ENCODE peak calls at places on chromosome 6, in six cellular contexts. O is cardiac fibroblast, R is sigmoid colon, Q is lung, V is AG04450, J is tibial artery. P is an unnamed sample.

GRCh38 chr6:26183237-26183580 is 96.0 kb downstream of the HFE start:
- DNase-seq in O (no peak), R (no peak), Q (no peak), V (no peak), J (no peak), P (no peak)

GRCh38 chr6:10174056-10174455 is 240.8 kb downstream of the TFAP2A start:
- DNase-seq in O (no peak), R (no peak), Q (no peak), V (no peak), J (no peak), P (no peak)

GRCh38 chr6:157761331-157761921 is 61.6 kb upstream of the SNX9 start:
- DNase-seq in O (peak; percentile 64), R (no peak), Q (no peak), V (no peak), J (no peak), P (peak; percentile 45)

GRCh38 chr6:34810936-34811632 is 19.2 kb downstream of the BLTP3A start:
- DNase-seq in O (no peak), R (no peak), Q (no peak), V (no peak), J (no peak), P (no peak)

GRCh38 chr6:140774080-140774505 is 1358.6 kb upstream of the GJE1 start:
- DNase-seq in O (peak; percentile 84), R (no peak), Q (no peak), V (peak; percentile 34), J (no peak), P (peak; percentile 67)

GRCh38 chr6:41036188-41036587 is 2.8 kb downstream of the UNC5CL start:
- DNase-seq in O (no peak), R (no peak), Q (no peak), V (no peak), J (no peak), P (no peak)

GRCh38 chr6:100202417-100203194 is 208.6 kb upstream of the MCHR2 start:
- DNase-seq in O (peak; percentile 94), R (no peak), Q (no peak), V (peak; percentile 77), J (no peak), P (peak; percentile 96)

GRCh38 chr6:75296811-75297779 is 12.5 kb upstream of the TMEM30A start:
- DNase-seq in O (peak; percentile 79), R (no peak), Q (no peak), V (no peak), J (no peak), P (peak; percentile 59)

GRCh38 chr6:105326838-105327745 is 75.8 kb downstream of the PREP start:
- DNase-seq in O (no peak), R (no peak), Q (no peak), V (peak; percentile 18), J (no peak), P (peak; percentile 79)

GRCh38 chr6:149480502-149481280 is 4.1 kb downstream of the ZC3H12D start:
- DNase-seq in O (no peak), R (no peak), Q (no peak), V (no peak), J (no peak), P (no peak)

GRCh38 chr6:29005183-29005885 is at the start of gene ZNF311:
- DNase-seq in O (peak; percentile 77), R (peak; percentile 77), Q (peak; percentile 55), V (no peak), J (peak; percentile 79), P (no peak)

GRCh38 chr6:165422192-165422591 is 112.8 kb upstream of the C6orf118 start:
- DNase-seq in O (no peak), R (no peak), Q (no peak), V (no peak), J (no peak), P (no peak)

GRCh38 chr6:26296857-26297648 is 67.9 kb upstream of the BTN3A2 start:
- DNase-seq in O (no peak), R (no peak), Q (no peak), V (no peak), J (no peak), P (peak; percentile 55)

GRCh38 chr6:19356692-19357091 is 480.5 kb upstream of the ID4 start:
- DNase-seq in O (no peak), R (no peak), Q (no peak), V (no peak), J (no peak), P (no peak)

GRCh38 chr6:149614352-149614751 is 34.2 kb downstream of the KATNA1 start:
- DNase-seq in O (no peak), R (no peak), Q (no peak), V (no peak), J (no peak), P (peak; percentile 3)

GRCh38 chr6:129353067-129353466 is 356.9 kb downstream of the ARHGAP18 start:
- DNase-seq in O (no peak), R (no peak), Q (no peak), V (no peak), J (no peak), P (no peak)

GRCh38 chr6:130980310-130981032 is 82.6 kb downstream of the EPB41L2 start:
- DNase-seq in O (no peak), R (no peak), Q (no peak), V (no peak), J (no peak), P (no peak)

GRCh38 chr6:42779521-42779920 is 2.3 kb upstream of the BICRAL start:
- DNase-seq in O (no peak), R (no peak), Q (no peak), V (no peak), J (no peak), P (no peak)

GRCh38 chr6:33826537-33826936 is 22.7 kb upstream of the MLN start:
- DNase-seq in O (no peak), R (no peak), Q (no peak), V (no peak), J (no peak), P (no peak)

GRCh38 chr6:126076992-126077664 is 90.8 kb downstream of the TRMT11 start:
- DNase-seq in O (no peak), R (peak; percentile 79), Q (no peak), V (no peak), J (no peak), P (no peak)

GRCh38 chr6:132491303-132491702 is 21.6 kb downstream of the STX7 start:
- DNase-seq in O (peak; percentile 58), R (no peak), Q (no peak), V (no peak), J (no peak), P (peak; percentile 16)

GRCh38 chr6:5657684-5658429 is 348.9 kb downstream of the NRN1 start:
- DNase-seq in O (peak; percentile 17), R (no peak), Q (no peak), V (no peak), J (no peak), P (peak; percentile 57)

GRCh38 chr6:140560671-140561070 is 1186.2 kb upstream of the CITED2 start:
- DNase-seq in O (no peak), R (no peak), Q (no peak), V (no peak), J (no peak), P (no peak)

GRCh38 chr6:11486051-11486450 is 51.5 kb upstream of the TMEM170B start:
- DNase-seq in O (no peak), R (no peak), Q (no peak), V (no peak), J (no peak), P (no peak)

GRCh38 chr6:123908813-123909212 is 105.1 kb downstream of the NKAIN2 start:
- DNase-seq in O (no peak), R (no peak), Q (no peak), V (no peak), J (no peak), P (no peak)

DNA sequence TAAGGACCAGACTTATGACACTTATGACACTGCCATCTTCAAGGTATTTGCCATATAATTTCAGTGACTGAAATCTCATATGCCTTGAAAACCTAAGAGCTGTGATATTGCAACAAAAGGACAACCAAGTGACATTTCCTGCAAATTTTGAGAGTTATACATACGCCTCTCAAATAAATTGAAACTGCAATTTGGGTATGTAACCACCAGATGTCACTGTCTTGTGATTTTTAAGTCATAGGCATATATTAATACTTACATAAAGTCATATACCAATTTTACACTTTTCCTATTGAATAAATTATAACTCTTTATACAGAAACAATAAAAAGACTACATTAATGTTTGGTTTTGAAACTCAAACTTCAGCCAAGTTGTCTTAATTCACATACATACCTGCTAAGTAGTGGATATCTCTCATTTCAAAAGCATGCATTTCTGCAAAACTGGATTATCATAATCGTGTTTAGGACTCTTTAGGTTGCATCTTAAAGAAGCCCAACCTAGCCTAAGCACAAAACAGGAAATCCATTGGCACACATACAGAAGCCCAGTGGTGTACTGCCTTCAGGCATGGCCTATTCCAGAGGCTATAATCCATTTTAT is 180.2 kb downstream of the PACRG start:
- DNase-seq in O (peak; percentile 58), R (no peak), Q (no peak), V (no peak), J (no peak), P (peak; percentile 14)
- TF ChIP-seq CTCF in O (peak; percentile 36), R (no peak), Q (no peak), V (peak; percentile 48), J (peak; percentile 10), P (peak; percentile 85)

GRCh38 chr6:2764610-2765165 is 505 bp upstream of the WRNIP1 start:
- DNase-seq in O (peak; percentile 82), R (peak; percentile 75), Q (peak; percentile 44), V (no peak), J (no peak), P (peak; percentile 62)

GRCh38 chr6:2758980-2759379 is 6.2 kb upstream of the WRNIP1 start:
- DNase-seq in O (no peak), R (no peak), Q (no peak), V (no peak), J (no peak), P (no peak)

GRCh38 chr6:2763345-2763841 is 1.8 kb upstream of the WRNIP1 start:
- DNase-seq in O (no peak), R (peak; percentile 69), Q (peak; percentile 47), V (no peak), J (no peak), P (no peak)

GRCh38 chr6:2763876-2764540 is 1.2 kb upstream of the WRNIP1 start:
- DNase-seq in O (no peak), R (peak; percentile 72), Q (no peak), V (no peak), J (no peak), P (no peak)

GRCh38 chr6:2760882-2761842 is 4.0 kb upstream of the WRNIP1 start:
- DNase-seq in O (no peak), R (no peak), Q (no peak), V (no peak), J (no peak), P (no peak)
- TF ChIP-seq CTCF in O (peak; percentile 48), R (no peak), Q (peak; percentile 8), V (peak; percentile 20), J (no peak), P (peak; percentile 74)

GRCh38 chr6:143536866-143537691 is 25.6 kb upstream of the FUCA2 start:
- DNase-seq in O (peak; percentile 50), R (peak; percentile 79), Q (peak; percentile 55), V (no peak), J (peak; percentile 75), P (peak; percentile 48)
- TF ChIP-seq CTCF in O (peak; percentile 68), R (no peak), Q (peak; percentile 15), V (peak; percentile 58), J (peak; percentile 42), P (peak; percentile 58)

GRCh38 chr6:32166411-32167061 is 2.1 kb downstream of the EGFL8 start:
- DNase-seq in O (no peak), R (no peak), Q (no peak), V (no peak), J (no peak), P (no peak)
- TF ChIP-seq CTCF in O (no peak), R (no peak), Q (no peak), V (no peak), J (no peak), P (no peak)